ENCODE peak calls at places on chromosomes 13 and 19, in six cellular contexts. Y, I, B, G, Q and V are unnamed samples.

GRCh38 chr13:41034862-41035261 is 15.7 kb upstream of the ELF1 start:
- DNase-seq in Y (peak; percentile 16), I (no peak), B (no peak), G (no peak), Q (no peak), V (no peak)

GRCh38 chr19:28472843-28473242 is 740.1 kb downstream of the UQCRFS1 start:
- DNase-seq in Y (no peak), I (no peak), B (peak; percentile 69), G (no peak), Q (peak; percentile 33), V (no peak)

GRCh38 chr19:39492225-39492624 is 6.5 kb upstream of the DLL3 start:
- DNase-seq in Y (no peak), I (no peak), B (no peak), G (no peak), Q (no peak), V (no peak)

GRCh38 chr19:43739836-43740235 is 14.9 kb downstream of the SMG9 start:
- DNase-seq in Y (no peak), I (no peak), B (no peak), G (no peak), Q (peak; percentile 90), V (no peak)

GRCh38 chr19:46546194-46546896 is 50.7 kb upstream of the PNMA8B start:
- DNase-seq in Y (peak; percentile 14), I (no peak), B (peak; percentile 70), G (no peak), Q (peak; percentile 62), V (no peak)

GRCh38 chr13:25538276-25538675 is 166.5 kb downstream of the ATP8A2 start:
- DNase-seq in Y (no peak), I (no peak), B (no peak), G (no peak), Q (no peak), V (no peak)

GRCh38 chr19:15087182-15087581 is 5.2 kb downstream of the OR1I1 start:
- DNase-seq in Y (no peak), I (no peak), B (no peak), G (no peak), Q (no peak), V (no peak)

GRCh38 chr13:106376411-106377112 is 158.9 kb downstream of the EFNB2 start:
- DNase-seq in Y (peak; percentile 95), I (no peak), B (peak; percentile 40), G (peak; percentile 79), Q (no peak), V (no peak)

GRCh38 chr13:99316657-99317244 is 9.6 kb upstream of the GPR183 start:
- DNase-seq in Y (no peak), I (no peak), B (peak; percentile 67), G (no peak), Q (no peak), V (no peak)

GRCh38 chr19:1486720-1487575 is 3.2 kb downstream of the PCSK4 start:
- DNase-seq in Y (no peak), I (no peak), B (no peak), G (no peak), Q (no peak), V (no peak)

GRCh38 chr13:21971662-21972635 is 301.1 kb downstream of the FGF9 start:
- DNase-seq in Y (peak; percentile 96), I (no peak), B (no peak), G (no peak), Q (no peak), V (no peak)

GRCh38 chr19:49492573-49493411 is 3.4 kb upstream of the RPS11 start:
- DNase-seq in Y (peak; percentile 27), I (no peak), B (no peak), G (no peak), Q (no peak), V (no peak)

GRCh38 chr19:1259206-1259872 is 9.8 kb upstream of the CIRBP start:
- DNase-seq in Y (peak; percentile 51), I (no peak), B (peak; percentile 82), G (no peak), Q (peak; percentile 86), V (no peak)

GRCh38 chr19:2982983-2983350 is 5.6 kb downstream of the TLE6 start:
- DNase-seq in Y (peak; percentile 68), I (no peak), B (peak; percentile 63), G (peak; percentile 22), Q (peak; percentile 68), V (no peak)

GRCh38 chr19:2981898-2982297 is 4.5 kb downstream of the TLE6 start:
- DNase-seq in Y (no peak), I (no peak), B (no peak), G (no peak), Q (no peak), V (no peak)

GRCh38 chr19:2984196-2984490 is 6.8 kb downstream of the TLE6 start:
- DNase-seq in Y (no peak), I (no peak), B (no peak), G (no peak), Q (no peak), V (no peak)

GRCh38 chr19:2982556-2982955 is 5.2 kb downstream of the TLE6 start:
- DNase-seq in Y (no peak), I (no peak), B (no peak), G (no peak), Q (no peak), V (no peak)

DNA sequence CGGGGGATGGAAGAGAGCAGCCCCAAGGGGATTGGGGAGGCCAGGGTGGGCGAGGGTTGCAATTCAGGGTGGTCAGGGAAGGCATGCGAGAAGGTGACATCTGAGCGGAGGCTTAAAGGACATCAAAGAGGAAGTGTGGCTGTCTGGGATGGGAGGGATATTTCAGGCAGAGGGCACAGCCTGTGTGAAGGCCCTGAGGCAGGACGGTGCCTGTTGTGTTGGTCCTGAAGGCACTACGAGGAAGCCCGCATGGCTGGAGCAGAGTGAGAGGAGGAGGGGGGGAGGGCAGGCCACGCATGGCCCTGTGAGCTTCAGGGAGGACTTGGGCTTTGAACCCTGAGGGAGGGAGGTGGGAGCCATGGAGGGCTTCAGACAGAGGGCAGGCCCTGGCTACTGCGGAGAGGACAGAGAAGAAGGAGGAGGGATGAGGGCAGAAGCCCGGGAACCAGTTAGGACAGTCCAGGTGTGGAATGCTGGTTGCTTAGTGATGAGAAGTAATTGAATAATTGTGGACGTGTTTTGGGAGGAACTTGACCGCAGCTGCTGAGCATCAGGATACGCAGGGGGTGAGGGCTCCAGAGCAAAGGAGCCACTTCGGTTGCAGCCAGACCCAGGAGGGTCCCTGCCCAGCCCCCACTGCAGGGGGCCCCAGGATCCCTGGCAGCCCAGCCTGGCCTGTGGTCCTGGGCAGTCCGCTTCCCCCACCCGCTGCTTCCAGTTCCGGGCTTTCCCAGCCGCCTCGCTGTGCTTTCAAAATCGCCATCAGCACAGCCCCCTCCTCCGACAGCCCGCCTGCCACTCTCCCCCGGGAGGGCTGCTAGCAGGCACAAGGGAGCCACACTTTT is 6.2 kb downstream of the TLE6 start:
- DNase-seq in Y (peak; percentile 7), I (peak; percentile 40), B (peak; percentile 48), G (no peak), Q (peak; percentile 36), V (no peak)
- TF ChIP-seq CTCF in Y (no peak), I (no peak), B (no peak), G (no peak), Q (no peak), V (no peak)

DNA sequence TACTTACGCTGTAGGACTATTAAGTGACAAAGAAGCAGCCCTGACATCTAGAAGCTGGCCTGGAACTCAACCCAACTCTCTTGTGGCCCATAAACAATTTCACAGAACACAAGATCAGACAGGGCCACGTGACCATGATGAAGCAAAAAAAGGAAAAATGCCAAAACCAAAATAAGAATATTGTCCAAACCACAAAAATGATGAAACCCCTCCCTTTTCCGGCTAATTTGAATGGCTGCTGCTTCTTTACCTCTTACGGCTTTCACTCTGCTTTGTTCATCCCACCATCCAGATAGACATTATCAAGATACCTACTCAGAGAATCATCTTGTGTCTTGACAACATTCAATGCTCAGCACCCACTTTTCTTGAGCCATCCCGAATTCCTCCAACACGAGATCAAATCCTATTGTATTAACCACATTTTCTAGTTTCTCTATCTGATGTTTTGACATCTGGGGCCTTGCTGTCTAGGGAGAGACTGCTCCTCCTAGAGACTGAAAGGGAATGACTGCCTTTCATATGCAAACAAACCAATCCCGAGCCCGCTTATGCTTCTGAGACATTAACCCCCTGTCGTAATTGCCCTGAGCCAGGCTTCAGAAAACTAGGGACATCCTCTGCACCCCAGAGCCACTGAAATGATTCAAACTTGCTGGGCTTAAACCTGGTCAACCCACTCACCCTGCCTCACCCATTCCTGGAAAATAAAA is 186.3 kb downstream of the TDRD3 start:
- DNase-seq in Y (peak; percentile 16), I (no peak), B (no peak), G (no peak), Q (peak; percentile 19), V (no peak)
- TF ChIP-seq CTCF in Y (no peak), I (no peak), B (no peak), G (no peak), Q (no peak), V (no peak)

GRCh38 chr19:12938536-12939291 is at the start of gene CALR:
- DNase-seq in Y (no peak), I (no peak), B (no peak), G (no peak), Q (peak; percentile 46), V (no peak)
- TF ChIP-seq CTCF in Y (peak; percentile 28), I (peak; percentile 35), B (no peak), G (peak; percentile 29), Q (no peak), V (peak; percentile 61)

GRCh38 chr13:45490068-45490467 is 25.3 kb downstream of the COG3 start:
- DNase-seq in Y (no peak), I (no peak), B (no peak), G (no peak), Q (no peak), V (no peak)
- TF ChIP-seq CTCF in Y (no peak), I (peak; percentile 46), B (no peak), G (peak; percentile 41), Q (no peak), V (peak; percentile 48)

GRCh38 chr19:18778826-18779354 is 12.2 kb downstream of the COMP start:
- DNase-seq in Y (no peak), I (no peak), B (no peak), G (no peak), Q (no peak), V (no peak)
- TF ChIP-seq CTCF in Y (no peak), I (no peak), B (no peak), G (no peak), Q (no peak), V (no peak)

GRCh38 chr13:33692531-33692930 is 125.4 kb upstream of the RFC3 start:
- DNase-seq in Y (no peak), I (no peak), B (no peak), G (no peak), Q (no peak), V (no peak)
- TF ChIP-seq CTCF in Y (no peak), I (no peak), B (no peak), G (no peak), Q (no peak), V (peak; percentile 12)